ENCODE peak calls at places on chromosome 7, in nine cellular contexts. E is chondrocyte; K is neuronal stem cell; J is endothelial cell; U is cardiac fibroblast; G is heart right ventricle; A is effector memory CD4-positive, alpha-beta T cell; F is SW480; Z is coronary artery. M is an unnamed sample.

GRCh38 chr7:107773027-107773426 is 29.1 kb downstream of the CBLL1 start:
- DNase-seq in E (no peak), K (no peak), Z (no peak), G (no peak), J (no peak), U (no peak), A (no peak), F (no peak), M (no peak)

GRCh38 chr7:29988391-29989256 is 977 bp downstream of the SCRN1 start:
- DNase-seq in A (no peak), K (peak; percentile 26), Z (peak; percentile 74), E (no peak), G (peak; percentile 59), U (peak; percentile 83), F (peak; percentile 72), J (peak; percentile 33), M (peak; percentile 56)

GRCh38 chr7:37211097-37211496 is 237.6 kb downstream of the ELMO1 start:
- DNase-seq in Z (no peak), E (no peak), K (no peak), U (peak; percentile 88), F (no peak), J (no peak), A (no peak), G (peak; percentile 37), M (no peak)

GRCh38 chr7:36962367-36962766 is 238.1 kb upstream of the AOAH start:
- DNase-seq in Z (no peak), G (no peak), K (no peak), F (no peak), E (no peak), U (no peak), A (no peak), J (no peak), M (no peak)

GRCh38 chr7:36387437-36388345 is 2.0 kb upstream of the ANLN start:
- DNase-seq in J (no peak), F (peak; percentile 99), A (no peak), E (no peak), U (no peak), Z (no peak), K (no peak), G (no peak), M (no peak)

GRCh38 chr7:112411186-112411795 is 39.0 kb upstream of the IFRD1 start:
- DNase-seq in G (peak; percentile 24), K (no peak), J (peak; percentile 16), F (peak; percentile 40), E (no peak), A (no peak), Z (no peak), U (peak; percentile 72), M (no peak)

GRCh38 chr7:2601065-2601464 is 30.7 kb upstream of the TTYH3 start:
- DNase-seq in F (no peak), K (no peak), A (no peak), U (no peak), E (no peak), J (no peak), G (no peak), Z (no peak), M (no peak)

GRCh38 chr7:66303454-66304160 is 98.5 kb downstream of the TPST1 start:
- DNase-seq in Z (no peak), J (no peak), G (no peak), F (no peak), A (no peak), U (no peak), K (no peak), E (no peak), M (no peak)

GRCh38 chr7:66265566-66265965 is 60.4 kb downstream of the TPST1 start:
- DNase-seq in J (no peak), A (no peak), G (no peak), E (no peak), K (no peak), U (peak; percentile 50), F (peak; percentile 62), Z (no peak), M (no peak)

GRCh38 chr7:132532237-132532734 is 44.0 kb downstream of the PLXNA4 start:
- DNase-seq in F (no peak), G (no peak), U (no peak), Z (no peak), E (no peak), J (no peak), K (no peak), A (no peak), M (no peak)

GRCh38 chr7:116439005-116439404 is 60.5 kb upstream of the CAV2 start:
- DNase-seq in G (no peak), J (no peak), A (no peak), U (no peak), E (no peak), Z (no peak), K (no peak), F (no peak), M (no peak)

GRCh38 chr7:30922596-30922995 is 10.9 kb downstream of the AQP1 start:
- DNase-seq in K (no peak), A (no peak), F (no peak), U (no peak), G (no peak), J (no peak), Z (peak; percentile 55), E (peak; percentile 68), M (no peak)

GRCh38 chr7:78055579-78055978 is 257.0 kb downstream of the PHTF2 start:
- DNase-seq in Z (no peak), A (no peak), K (no peak), G (no peak), F (no peak), J (no peak), E (no peak), U (no peak), M (no peak)

GRCh38 chr7:98520356-98520932 is 96.6 kb upstream of the NPTX2 start:
- DNase-seq in A (no peak), K (no peak), G (no peak), E (no peak), Z (no peak), F (no peak), U (no peak), J (no peak), M (no peak)

GRCh38 chr7:26326211-26326610 is 34.5 kb downstream of the SNX10 start:
- DNase-seq in U (no peak), A (no peak), Z (no peak), G (no peak), E (no peak), J (no peak), F (no peak), K (no peak), M (no peak)

GRCh38 chr7:22549667-22550513 is 49.9 kb upstream of the STEAP1B start:
- DNase-seq in A (no peak), U (no peak), F (no peak), Z (no peak), G (no peak), J (peak; percentile 84), K (peak; percentile 40), E (no peak), M (peak; percentile 48)

GRCh38 chr7:142873281-142873784 is 12.2 kb downstream of the TRPV6 start:
- DNase-seq in G (no peak), A (no peak), U (peak; percentile 11), J (peak; percentile 43), Z (peak; percentile 70), E (no peak), F (peak; percentile 23), K (no peak), M (peak; percentile 62)

GRCh38 chr7:139232377-139232717 is 1.3 kb downstream of the UBN2 start:
- DNase-seq in J (no peak), F (no peak), E (no peak), A (no peak), U (no peak), K (no peak), Z (no peak), G (no peak), M (peak; percentile 75)

GRCh38 chr7:16619979-16620408 is 25.6 kb downstream of the ANKMY2 start:
- DNase-seq in G (no peak), U (no peak), Z (no peak), A (no peak), E (no peak), K (no peak), F (no peak), J (no peak), M (no peak)

GRCh38 chr7:152185514-152185913 is 160.0 kb downstream of the GALNT11 start:
- DNase-seq in A (no peak), J (no peak), E (no peak), U (peak; percentile 20), Z (no peak), F (no peak), G (no peak), K (no peak), M (no peak)

GRCh38 chr7:79504607-79505389 is 51.3 kb upstream of the MAGI2 start:
- DNase-seq in K (peak; percentile 59), A (no peak), U (peak; percentile 21), F (no peak), Z (no peak), J (no peak), G (no peak), E (no peak), M (no peak)

GRCh38 chr7:83130623-83131545 is 31.8 kb downstream of the PCLO start:
- DNase-seq in G (no peak), J (no peak), E (no peak), K (no peak), Z (no peak), U (no peak), A (no peak), F (no peak), M (no peak)

GRCh38 chr7:85564861-85565630 is 378.2 kb upstream of the SEMA3D start:
- DNase-seq in K (no peak), U (peak; percentile 2), Z (no peak), A (no peak), J (no peak), G (no peak), F (no peak), E (no peak), M (no peak)

GRCh38 chr7:114574384-114574783 is 159.8 kb downstream of the FOXP2 start:
- DNase-seq in Z (no peak), A (no peak), F (no peak), K (no peak), U (peak; percentile 75), J (no peak), E (no peak), G (no peak), M (no peak)

GRCh38 chr7:157493776-157494175 is 157.0 kb downstream of the DNAJB6 start:
- DNase-seq in A (no peak), J (no peak), G (no peak), F (no peak), U (no peak), K (no peak), Z (peak; percentile 40), E (peak; percentile 85), M (no peak)

GRCh38 chr7:127287133-127287532 is 34.4 kb upstream of the GRM8 start:
- DNase-seq in G (no peak), F (peak; percentile 19), Z (no peak), J (no peak), U (no peak), E (no peak), K (no peak), A (no peak), M (no peak)

GRCh38 chr7:55053651-55054226 is 34.9 kb downstream of the EGFR start:
- DNase-seq in U (no peak), K (no peak), G (no peak), F (no peak), A (no peak), Z (no peak), E (no peak), J (no peak), M (no peak)

GRCh38 chr7:13850185-13850752 is 139.2 kb downstream of the ETV1 start:
- DNase-seq in F (peak; percentile 97), J (no peak), K (no peak), Z (no peak), E (no peak), A (peak; percentile 41), G (no peak), U (peak; percentile 93), M (no peak)